ENCODE peak calls at places on chromosomes 12 and 14, in six cellular contexts. One of them, this sample, is unnamed.

GRCh38 chr14:95039993-95040348 is 117.4 kb downstream of the DICER1 start:
- DNase-seq in HCT116: no peak
- DNase-seq in SK-N-SH: no peak
- DNase-seq in HepG2: no peak
- DNase-seq in GM12878: no peak
- DNase-seq in K562: no peak
- DNase-seq in this sample: no peak

GRCh38 chr14:25039933-25040332 is 10.0 kb downstream of the STXBP6 start:
- DNase-seq in K562: no peak
- DNase-seq in GM12878: no peak
- DNase-seq in HCT116: no peak
- DNase-seq in SK-N-SH: no peak
- DNase-seq in HepG2: no peak
- DNase-seq in this sample: no peak

GRCh38 chr12:85626031-85626781 is 210.0 kb downstream of the RASSF9 start:
- DNase-seq in GM12878: no peak
- DNase-seq in HCT116: peak
- DNase-seq in SK-N-SH: no peak
- DNase-seq in HepG2: no peak
- DNase-seq in K562: no peak
- DNase-seq in this sample: no peak

GRCh38 chr12:60421741-60422140 is 825.9 kb downstream of the SLC16A7 start:
- DNase-seq in HCT116: no peak
- DNase-seq in HepG2: no peak
- DNase-seq in GM12878: no peak
- DNase-seq in SK-N-SH: no peak
- DNase-seq in K562: no peak
- DNase-seq in this sample: no peak

GRCh38 chr12:17264603-17265002 is 658.6 kb upstream of the LMO3 start:
- DNase-seq in K562: no peak
- DNase-seq in GM12878: no peak
- DNase-seq in HepG2: no peak
- DNase-seq in SK-N-SH: no peak
- DNase-seq in HCT116: no peak
- DNase-seq in this sample: no peak

GRCh38 chr14:51495319-51495718 is 156.4 kb upstream of the FRMD6 start:
- DNase-seq in GM12878: no peak
- DNase-seq in HCT116: no peak
- DNase-seq in K562: no peak
- DNase-seq in SK-N-SH: no peak
- DNase-seq in HepG2: no peak
- DNase-seq in this sample: no peak

GRCh38 chr14:74886001-74886400 is 4.3 kb downstream of the DLST start:
- DNase-seq in K562: no peak
- DNase-seq in HCT116: no peak
- DNase-seq in HepG2: no peak
- DNase-seq in GM12878: no peak
- DNase-seq in SK-N-SH: no peak
- DNase-seq in this sample: no peak

GRCh38 chr12:27672654-27673053 is 23.6 kb upstream of the REP15 start:
- DNase-seq in GM12878: no peak
- DNase-seq in K562: no peak
- DNase-seq in HepG2: no peak
- DNase-seq in SK-N-SH: no peak
- DNase-seq in HCT116: no peak
- DNase-seq in this sample: no peak

GRCh38 chr14:55881577-55882241 is 236.5 kb upstream of the PELI2 start:
- DNase-seq in HepG2: no peak
- DNase-seq in HCT116: no peak
- DNase-seq in SK-N-SH: no peak
- DNase-seq in GM12878: no peak
- DNase-seq in K562: no peak
- DNase-seq in this sample: no peak

GRCh38 chr14:71321556-71322315 is 414.5 kb downstream of the PCNX1 start:
- DNase-seq in K562: no peak
- DNase-seq in SK-N-SH: no peak
- DNase-seq in HCT116: peak
- DNase-seq in GM12878: no peak
- DNase-seq in HepG2: peak
- DNase-seq in this sample: peak

GRCh38 chr12:32612658-32613614 is 66.2 kb upstream of the DNM1L start:
- DNase-seq in HepG2: no peak
- DNase-seq in SK-N-SH: no peak
- DNase-seq in HCT116: no peak
- DNase-seq in GM12878: no peak
- DNase-seq in K562: no peak
- DNase-seq in this sample: no peak

GRCh38 chr12:120879102-120879501 is 25.1 kb downstream of the SPPL3 start:
- DNase-seq in K562: no peak
- DNase-seq in GM12878: no peak
- DNase-seq in HCT116: no peak
- DNase-seq in HepG2: peak
- DNase-seq in SK-N-SH: no peak
- DNase-seq in this sample: no peak

GRCh38 chr14:27528328-27528727 is 930.5 kb upstream of the NOVA1 start:
- DNase-seq in SK-N-SH: peak
- DNase-seq in HepG2: peak
- DNase-seq in GM12878: no peak
- DNase-seq in HCT116: no peak
- DNase-seq in K562: no peak
- DNase-seq in this sample: peak

GRCh38 chr12:89756638-89757321 is 48.1 kb upstream of the ATP2B1 start:
- DNase-seq in HepG2: peak
- DNase-seq in HCT116: peak
- DNase-seq in SK-N-SH: no peak
- DNase-seq in GM12878: peak
- DNase-seq in K562: peak
- DNase-seq in this sample: no peak

GRCh38 chr12:119432935-119433334 is 98.4 kb downstream of the CCDC60 start:
- DNase-seq in HepG2: peak
- DNase-seq in K562: no peak
- DNase-seq in HCT116: no peak
- DNase-seq in GM12878: no peak
- DNase-seq in SK-N-SH: no peak
- DNase-seq in this sample: no peak

GRCh38 chr14:37246427-37246829 is 48.7 kb downstream of the MIPOL1 start:
- DNase-seq in K562: peak
- DNase-seq in SK-N-SH: peak
- DNase-seq in HepG2: peak
- DNase-seq in GM12878: no peak
- DNase-seq in HCT116: peak
- DNase-seq in this sample: peak

GRCh38 chr12:123150273-123150803 is 552 bp downstream of the PITPNM2 start:
- DNase-seq in HCT116: no peak
- DNase-seq in K562: peak
- DNase-seq in SK-N-SH: peak
- DNase-seq in GM12878: no peak
- DNase-seq in HepG2: no peak
- DNase-seq in this sample: no peak

GRCh38 chr12:49567302-49567610 is 686 bp downstream of the MCRS1 start:
- DNase-seq in SK-N-SH: no peak
- DNase-seq in HCT116: no peak
- DNase-seq in GM12878: no peak
- DNase-seq in HepG2: no peak
- DNase-seq in K562: no peak
- DNase-seq in this sample: no peak

GRCh38 chr12:38543151-38543550 is 226.6 kb downstream of the ALG10B start:
- DNase-seq in GM12878: no peak
- DNase-seq in HepG2: no peak
- DNase-seq in HCT116: no peak
- DNase-seq in SK-N-SH: no peak
- DNase-seq in K562: no peak
- DNase-seq in this sample: no peak

GRCh38 chr12:52182898-52183543 is 8.8 kb downstream of the KRT80 start:
- DNase-seq in K562: no peak
- DNase-seq in HCT116: no peak
- DNase-seq in GM12878: no peak
- DNase-seq in SK-N-SH: no peak
- DNase-seq in HepG2: no peak
- DNase-seq in this sample: no peak

GRCh38 chr14:105299654-105300541 is 903 bp downstream of the BRF1 start:
- DNase-seq in GM12878: no peak
- DNase-seq in HepG2: no peak
- DNase-seq in HCT116: no peak
- DNase-seq in SK-N-SH: peak
- DNase-seq in K562: no peak
- DNase-seq in this sample: no peak

GRCh38 chr12:108609535-108610335 is 11.9 kb upstream of the TMEM119 start:
- DNase-seq in HCT116: no peak
- DNase-seq in K562: peak
- DNase-seq in GM12878: no peak
- DNase-seq in SK-N-SH: peak
- DNase-seq in HepG2: no peak
- DNase-seq in this sample: no peak

GRCh38 chr14:95784137-95784536 is 70.2 kb upstream of the TCL1A start:
- DNase-seq in GM12878: no peak
- DNase-seq in HepG2: peak
- DNase-seq in SK-N-SH: no peak
- DNase-seq in HCT116: no peak
- DNase-seq in K562: no peak
- DNase-seq in this sample: peak

GRCh38 chr12:95385646-95386045 is 88.3 kb upstream of the METAP2 start:
- DNase-seq in K562: no peak
- DNase-seq in HepG2: no peak
- DNase-seq in HCT116: no peak
- DNase-seq in SK-N-SH: no peak
- DNase-seq in GM12878: no peak
- DNase-seq in this sample: peak

GRCh38 chr14:80638620-80639215 is 302.8 kb downstream of the CEP128 start:
- DNase-seq in SK-N-SH: no peak
- DNase-seq in HepG2: no peak
- DNase-seq in K562: no peak
- DNase-seq in HCT116: peak
- DNase-seq in GM12878: no peak
- DNase-seq in this sample: no peak

GRCh38 chr14:24329736-24330135 is 5.1 kb downstream of the ADCY4 start:
- DNase-seq in HepG2: no peak
- DNase-seq in GM12878: no peak
- DNase-seq in HCT116: no peak
- DNase-seq in K562: no peak
- DNase-seq in SK-N-SH: no peak
- DNase-seq in this sample: no peak

GRCh38 chr14:77186911-77187648 is 5.5 kb downstream of the TMEM63C start:
- DNase-seq in K562: no peak
- DNase-seq in HepG2: no peak
- DNase-seq in HCT116: peak
- DNase-seq in GM12878: no peak
- DNase-seq in SK-N-SH: no peak
- DNase-seq in this sample: no peak

GRCh38 chr12:10363922-10364838 is 25.7 kb downstream of the KLRK1 start:
- DNase-seq in GM12878: peak
- DNase-seq in K562: peak
- DNase-seq in HepG2: peak
- DNase-seq in HCT116: no peak
- DNase-seq in SK-N-SH: no peak
- DNase-seq in this sample: no peak

GRCh38 chr14:59055439-59056045 is 132.9 kb upstream of the DAAM1 start:
- DNase-seq in HepG2: peak
- DNase-seq in HCT116: peak
- DNase-seq in SK-N-SH: peak
- DNase-seq in K562: peak
- DNase-seq in GM12878: peak
- DNase-seq in this sample: peak

GRCh38 chr12:67456281-67456918 is 187.2 kb downstream of the CAND1 start:
- DNase-seq in K562: no peak
- DNase-seq in HCT116: no peak
- DNase-seq in GM12878: no peak
- DNase-seq in HepG2: no peak
- DNase-seq in SK-N-SH: peak
- DNase-seq in this sample: no peak

GRCh38 chr14:24441485-24441884 is 1.1 kb downstream of the SDR39U1 start:
- DNase-seq in HepG2: no peak
- DNase-seq in GM12878: no peak
- DNase-seq in K562: no peak
- DNase-seq in HCT116: no peak
- DNase-seq in SK-N-SH: no peak
- DNase-seq in this sample: no peak

GRCh38 chr12:9906888-9907287 is 25.3 kb downstream of the CLEC2A start:
- DNase-seq in HCT116: no peak
- DNase-seq in GM12878: no peak
- DNase-seq in K562: no peak
- DNase-seq in SK-N-SH: no peak
- DNase-seq in HepG2: no peak
- DNase-seq in this sample: no peak

GRCh38 chr12:117912756-117913155 is 56.0 kb downstream of the KSR2 start:
- DNase-seq in SK-N-SH: no peak
- DNase-seq in HepG2: no peak
- DNase-seq in HCT116: no peak
- DNase-seq in GM12878: no peak
- DNase-seq in K562: no peak
- DNase-seq in this sample: no peak

DNA sequence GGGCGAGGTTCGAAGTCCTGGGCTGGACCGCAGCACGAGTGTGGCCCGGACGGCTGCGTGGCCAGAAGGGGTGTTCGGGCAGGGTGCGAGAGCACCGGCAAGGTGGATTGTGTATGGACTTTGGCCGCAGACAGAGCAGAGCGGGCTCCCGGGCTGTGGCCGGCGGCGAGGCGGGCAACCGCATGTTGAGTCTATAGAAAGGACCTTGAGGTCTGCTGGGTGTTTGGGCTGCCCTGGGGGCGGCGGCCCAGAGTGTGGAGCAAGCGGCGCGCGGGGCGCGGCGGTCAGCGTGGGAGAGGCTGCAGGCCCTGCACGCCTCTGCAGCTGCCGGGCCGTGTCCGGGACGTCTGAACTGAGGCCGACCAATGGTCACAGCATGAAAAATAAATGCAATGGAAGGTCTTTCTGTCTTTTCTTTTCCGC is 5.7 kb upstream of the HOXC9 start:
- DNase-seq in HepG2: peak
- DNase-seq in K562: peak
- DNase-seq in SK-N-SH: peak
- DNase-seq in HCT116: no peak
- DNase-seq in GM12878: no peak
- DNase-seq in this sample: peak
- TF ChIP-seq JUND in HepG2: no peak
- TF ChIP-seq JUND in K562: no peak
- TF ChIP-seq JUND in SK-N-SH: no peak
- TF ChIP-seq JUND in HCT116: no peak
- TF ChIP-seq JUND in GM12878: no peak
- TF ChIP-seq JUND in this sample: no peak

GRCh38 chr12:57563358-57563757 is 13.5 kb downstream of the KIF5A start:
- DNase-seq in HepG2: no peak
- DNase-seq in HCT116: no peak
- DNase-seq in SK-N-SH: no peak
- DNase-seq in K562: no peak
- DNase-seq in GM12878: no peak
- DNase-seq in this sample: no peak
- TF ChIP-seq JUND in HepG2: no peak
- TF ChIP-seq JUND in HCT116: no peak
- TF ChIP-seq JUND in SK-N-SH: no peak
- TF ChIP-seq JUND in K562: no peak
- TF ChIP-seq JUND in GM12878: no peak
- TF ChIP-seq JUND in this sample: no peak

GRCh38 chr12:14138495-14138894 is 157.1 kb upstream of the GRIN2B start:
- DNase-seq in SK-N-SH: peak
- DNase-seq in HCT116: no peak
- DNase-seq in GM12878: no peak
- DNase-seq in K562: peak
- DNase-seq in HepG2: no peak
- DNase-seq in this sample: no peak
- TF ChIP-seq JUND in SK-N-SH: no peak
- TF ChIP-seq JUND in HCT116: no peak
- TF ChIP-seq JUND in GM12878: no peak
- TF ChIP-seq JUND in K562: no peak
- TF ChIP-seq JUND in HepG2: no peak
- TF ChIP-seq JUND in this sample: no peak

GRCh38 chr12:65637774-65638173 is 186.5 kb upstream of the HMGA2 start:
- DNase-seq in HCT116: no peak
- DNase-seq in HepG2: no peak
- DNase-seq in SK-N-SH: no peak
- DNase-seq in GM12878: no peak
- DNase-seq in K562: no peak
- DNase-seq in this sample: no peak
- TF ChIP-seq JUND in HCT116: no peak
- TF ChIP-seq JUND in HepG2: no peak
- TF ChIP-seq JUND in SK-N-SH: no peak
- TF ChIP-seq JUND in GM12878: no peak
- TF ChIP-seq JUND in K562: no peak
- TF ChIP-seq JUND in this sample: no peak